ENCODE peak calls at places on chromosomes 6 and 20, in seven cellular contexts. O is CD4-positive, CD25-positive, alpha-beta regulatory T cell; I is heart left ventricle; X is RWPE2; J is Karpas-422; M is tibial artery; L is effector memory CD4-positive, alpha-beta T cell. P is an unnamed sample.
A peak's percentile ranks its signal among the peaks of the same experiment; 100 is the strongest.

GRCh38 chr6:108850669-108851467 is 2.6 kb downstream of the ARMC2 start:
- DNase-seq in O (no peak), I (peak; percentile 68), X (no peak), J (no peak), M (peak; percentile 64), L (no peak), P (no peak)

GRCh38 chr6:74585779-74586178 is 620.1 kb downstream of the COL12A1 start:
- DNase-seq in O (no peak), I (no peak), X (no peak), J (no peak), M (no peak), L (no peak), P (no peak)

GRCh38 chr20:1381753-1382591 is 10.9 kb downstream of the FKBP1A start:
- DNase-seq in O (no peak), I (no peak), X (no peak), J (no peak), M (no peak), L (no peak), P (no peak)

GRCh38 chr20:61253264-61253639 is 1.2 kb downstream of the CDH4 start:
- DNase-seq in O (no peak), I (no peak), X (peak; percentile 84), J (no peak), M (no peak), L (no peak), P (no peak)

GRCh38 chr6:12280901-12281300 is 9.3 kb upstream of the EDN1 start:
- DNase-seq in O (no peak), I (no peak), X (no peak), J (no peak), M (no peak), L (no peak), P (no peak)

GRCh38 chr6:41080623-41081022 is 7.8 kb downstream of the NFYA start:
- DNase-seq in O (no peak), I (no peak), X (no peak), J (no peak), M (no peak), L (no peak), P (peak; percentile 41)

GRCh38 chr20:10673831-10674683 is at the start of gene JAG1:
- DNase-seq in O (no peak), I (peak; percentile 94), X (peak; percentile 96), J (peak; percentile 96), M (peak; percentile 98), L (peak; percentile 32), P (no peak)

GRCh38 chr6:131532476-131533108 is 40.4 kb upstream of the ARG1 start:
- DNase-seq in O (no peak), I (no peak), X (no peak), J (no peak), M (no peak), L (no peak), P (no peak)

GRCh38 chr6:148648754-148649453 is 97.9 kb upstream of the UST start:
- DNase-seq in O (no peak), I (no peak), X (no peak), J (no peak), M (no peak), L (no peak), P (no peak)

GRCh38 chr6:88867841-88868558 is 95.4 kb downstream of the RNGTT start:
- DNase-seq in O (no peak), I (no peak), X (no peak), J (no peak), M (no peak), L (no peak), P (no peak)

GRCh38 chr6:47061631-47062300 is 19.6 kb upstream of the ADGRF1 start:
- DNase-seq in O (no peak), I (peak; percentile 31), X (no peak), J (peak; percentile 10), M (no peak), L (no peak), P (no peak)

GRCh38 chr20:25676164-25676809 is 20.4 kb downstream of the ZNF337 start:
- DNase-seq in O (no peak), I (no peak), X (no peak), J (no peak), M (no peak), L (no peak), P (no peak)

GRCh38 chr6:153001767-153002612 is 519 bp downstream of the MTRF1L start:
- DNase-seq in O (no peak), I (no peak), X (no peak), J (peak; percentile 62), M (no peak), L (no peak), P (no peak)

GRCh38 chr6:89527634-89528033 is 94.7 kb downstream of the ANKRD6 start:
- DNase-seq in O (no peak), I (no peak), X (no peak), J (no peak), M (no peak), L (no peak), P (no peak)

GRCh38 chr20:33926425-33926824 is 67.3 kb upstream of the RALY start:
- DNase-seq in O (no peak), I (no peak), X (no peak), J (no peak), M (no peak), L (no peak), P (no peak)

GRCh38 chr6:48140221-48140620 is 29.2 kb upstream of the PTCHD4 start:
- DNase-seq in O (no peak), I (no peak), X (no peak), J (no peak), M (no peak), L (no peak), P (no peak)

GRCh38 chr20:49446808-49447207 is 35.7 kb downstream of the KCNB1 start:
- DNase-seq in O (no peak), I (peak; percentile 88), X (no peak), J (no peak), M (peak; percentile 89), L (no peak), P (no peak)

GRCh38 chr6:150347845-150348244 is 21.0 kb upstream of the IYD start:
- DNase-seq in O (no peak), I (no peak), X (no peak), J (peak; percentile 84), M (no peak), L (no peak), P (no peak)

GRCh38 chr20:48879609-48880008 is 41.9 kb upstream of the ARFGEF2 start:
- DNase-seq in O (no peak), I (no peak), X (peak; percentile 60), J (no peak), M (no peak), L (no peak), P (no peak)

GRCh38 chr20:38229376-38230252 is 30.9 kb downstream of the KIAA1755 start:
- DNase-seq in O (no peak), I (no peak), X (peak; percentile 75), J (peak; percentile 75), M (no peak), L (no peak), P (no peak)

GRCh38 chr6:105790635-105791034 is 295.5 kb upstream of the PRDM1 start:
- DNase-seq in O (no peak), I (no peak), X (no peak), J (no peak), M (no peak), L (no peak), P (no peak)

GRCh38 chr20:33570743-33571142 is 80.8 kb downstream of the CBFA2T2 start:
- DNase-seq in O (no peak), I (no peak), X (no peak), J (no peak), M (no peak), L (no peak), P (no peak)

GRCh38 chr6:147154454-147154853 is 49.8 kb upstream of the STXBP5 start:
- DNase-seq in O (no peak), I (no peak), X (no peak), J (no peak), M (no peak), L (no peak), P (no peak)

GRCh38 chr6:24469829-24470228 is 19.5 kb downstream of the GPLD1 start:
- DNase-seq in O (no peak), I (no peak), X (no peak), J (no peak), M (no peak), L (no peak), P (no peak)
- H3K36me3 ChIP-seq in O (no peaks in the 10 kb centered on the region), I (no peaks in the 10 kb centered on the region), X (no peaks in the 10 kb centered on the region), J (no peaks in the 10 kb centered on the region), M (no peaks in the 10 kb centered on the region), L (no peaks in the 10 kb centered on the region), P (no peaks in the 10 kb centered on the region)

DNA sequence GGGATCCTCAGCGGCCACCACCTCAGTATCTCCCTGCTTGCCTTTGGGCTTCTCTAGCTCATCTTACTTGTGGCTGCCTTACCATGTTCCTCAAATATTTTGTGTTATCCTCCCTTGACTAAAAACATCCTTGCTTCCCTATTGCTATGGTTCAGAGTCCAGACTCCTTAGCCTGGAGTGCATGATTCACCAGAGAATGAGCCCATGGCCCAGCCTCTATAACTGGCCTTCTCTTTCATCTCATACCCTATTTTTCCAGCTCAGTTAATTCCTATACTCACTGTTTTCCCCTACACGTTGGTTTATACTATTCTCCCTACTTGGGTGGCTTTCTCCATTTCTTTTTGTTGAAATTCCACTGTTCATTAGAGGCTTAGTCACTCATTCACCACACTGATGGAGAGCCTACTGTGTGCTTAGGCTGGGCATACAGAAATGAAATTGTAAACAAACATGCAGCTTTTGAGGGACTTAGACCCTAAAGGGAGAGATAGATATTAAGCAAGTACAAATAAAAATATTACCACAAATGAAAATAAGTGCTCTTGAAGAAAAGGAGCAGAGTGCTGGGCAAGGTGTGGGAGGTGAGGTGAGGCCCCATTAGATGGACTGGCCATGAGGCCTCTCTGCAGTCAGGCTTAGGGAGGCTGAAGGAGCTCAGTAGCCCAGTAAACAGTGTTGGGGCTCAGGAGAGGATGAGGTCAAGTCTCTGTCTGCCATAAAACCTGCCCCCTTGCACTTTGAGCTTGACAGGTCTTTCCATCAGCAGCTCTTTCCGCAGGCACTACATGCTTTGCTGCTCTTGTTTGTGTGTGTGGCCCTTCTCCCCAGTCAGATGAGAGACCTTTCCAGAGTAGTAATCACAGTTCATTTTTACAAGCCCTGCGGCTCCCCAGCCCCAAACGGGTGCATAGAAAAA is 109.3 kb downstream of the TCP11 start:
- DNase-seq in O (no peak), I (no peak), X (no peak), J (no peak), M (no peak), L (no peak), P (no peak)
- H3K36me3 ChIP-seq in O (peaks cover 3% of the 10 kb centered on the region), I (peaks cover 15% of the 10 kb centered on the region), X (peaks cover 2% of the 10 kb centered on the region), J (no peaks in the 10 kb centered on the region), M (no peaks in the 10 kb centered on the region), L (no peaks in the 10 kb centered on the region), P (peaks cover 5% of the 10 kb centered on the region)

GRCh38 chr6:31764239-31764638 is 1.8 kb downstream of the SAPCD1 start:
- DNase-seq in O (no peak), I (no peak), X (no peak), J (no peak), M (no peak), L (no peak), P (no peak)
- H3K36me3 ChIP-seq in O (no peaks in the 10 kb centered on the region), I (no peaks in the 10 kb centered on the region), X (peaks cover 19% of the 10 kb centered on the region), J (peaks cover 7% of the 10 kb centered on the region), M (no peaks in the 10 kb centered on the region), L (peaks cover 7% of the 10 kb centered on the region), P (peaks cover 6% of the 10 kb centered on the region)

DNA sequence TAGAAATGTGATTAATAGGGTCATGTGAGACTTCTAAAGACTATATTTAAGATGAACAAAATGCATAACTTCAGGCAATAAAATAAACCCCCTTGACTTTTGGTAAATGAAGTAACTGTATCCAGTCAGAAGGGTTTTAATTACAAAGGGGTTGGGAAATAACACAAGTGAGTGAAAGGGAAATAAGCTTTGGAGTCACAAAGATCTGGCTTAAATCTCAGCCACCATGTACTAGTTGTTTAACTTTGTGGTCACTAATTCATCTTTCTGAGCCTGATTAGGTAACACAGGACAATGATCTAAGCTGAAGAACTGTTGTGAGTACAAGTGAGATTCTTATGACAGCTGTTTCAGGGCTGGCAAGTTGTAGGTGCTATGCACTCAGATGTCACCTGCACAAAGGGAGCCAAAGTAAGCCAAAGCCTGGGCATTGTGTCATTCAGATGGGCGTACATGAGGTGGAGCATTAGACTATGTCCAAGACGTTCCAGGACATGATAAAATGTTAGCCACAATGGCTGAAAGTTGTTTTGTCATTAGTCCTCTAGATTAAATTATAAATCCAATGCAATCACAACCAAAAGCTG is 13.8 kb downstream of the TOMM34 start:
- DNase-seq in O (no peak), I (no peak), X (peak; percentile 33), J (no peak), M (no peak), L (no peak), P (no peak)
- H3K36me3 ChIP-seq in O (peaks cover 84% of the 10 kb centered on the region), I (peaks cover 100% of the 10 kb centered on the region), X (peaks cover 100% of the 10 kb centered on the region), J (peaks cover 72% of the 10 kb centered on the region), M (peaks cover 88% of the 10 kb centered on the region), L (peaks cover 77% of the 10 kb centered on the region), P (peaks cover 61% of the 10 kb centered on the region)

P was measured in CD8-positive, alpha-beta memory T cell.